ENCODE peak calls at places on chromosomes 1 and 21, in eight cellular contexts. B is OCI-LY7; E is NCI-H1105; A is thoracic aorta; V is adipocyte; Q is activated T-cell treated with anti-CD3 and anti-CD28 coated beads, Interleukin-2, amount 50 U/mL, for 48 hours; C is central memory CD4-positive, alpha-beta T cell; U is sigmoid colon. D is an unnamed sample.

GRCh38 chr1:184160236-184160635 is 108.7 kb downstream of the TSEN15 start:
- DNase-seq in B (no peak), E (no peak), A (no peak), V (peak), Q (peak), C (no peak), U (no peak), D (peak)

GRCh38 chr1:32997381-32997891 is 32.8 kb upstream of the RNF19B start:
- DNase-seq in B (no peak), E (no peak), A (no peak), V (no peak), Q (no peak), C (no peak), U (no peak), D (peak)

GRCh38 chr1:159917533-159917932 is 7.8 kb downstream of the TAGLN2 start:
- DNase-seq in B (no peak), E (no peak), A (no peak), V (no peak), Q (no peak), C (no peak), U (no peak), D (no peak)

GRCh38 chr1:96520542-96520941 is 201.0 kb upstream of the PTBP2 start:
- DNase-seq in B (no peak), E (no peak), A (no peak), V (peak), Q (no peak), C (no peak), U (peak), D (peak)

GRCh38 chr1:212368073-212368484 is 46.6 kb downstream of the PACC1 start:
- DNase-seq in B (peak), E (peak), A (no peak), V (peak), Q (peak), C (peak), U (no peak), D (peak)

GRCh38 chr21:31879251-31879650 is 6.4 kb downstream of the HUNK start:
- DNase-seq in B (no peak), E (no peak), A (no peak), V (no peak), Q (no peak), C (no peak), U (no peak), D (no peak)

GRCh38 chr1:906532-907420 is 16.9 kb upstream of the SAMD11 start:
- DNase-seq in B (peak), E (no peak), A (no peak), V (no peak), Q (peak), C (no peak), U (peak), D (peak)

GRCh38 chr1:12528021-12528852 is 89.8 kb downstream of the DHRS3 start:
- DNase-seq in B (no peak), E (no peak), A (no peak), V (peak), Q (no peak), C (no peak), U (peak), D (peak)

GRCh38 chr1:206786212-206786886 is 14.1 kb upstream of the IL10 start:
- DNase-seq in B (no peak), E (no peak), A (no peak), V (no peak), Q (no peak), C (no peak), U (no peak), D (no peak)

GRCh38 chr21:32083175-32083574 is 195.7 kb downstream of the MIS18A start:
- DNase-seq in B (no peak), E (peak), A (no peak), V (peak), Q (no peak), C (no peak), U (no peak), D (no peak)

GRCh38 chr1:34164510-34165381 is at the start of gene CSMD2:
- DNase-seq in B (no peak), E (peak), A (no peak), V (peak), Q (no peak), C (no peak), U (no peak), D (peak)

GRCh38 chr1:151311589-151312331 is 15.5 kb downstream of the PI4KB start:
- DNase-seq in B (no peak), E (no peak), A (peak), V (peak), Q (peak), C (peak), U (peak), D (peak)

GRCh38 chr1:230067441-230067870 is 418 bp downstream of the GALNT2 start:
- DNase-seq in B (no peak), E (no peak), A (no peak), V (peak), Q (peak), C (peak), U (peak), D (peak)

GRCh38 chr1:22262583-22262982 is 119.7 kb upstream of the WNT4 start:
- DNase-seq in B (peak), E (no peak), A (no peak), V (no peak), Q (no peak), C (no peak), U (no peak), D (no peak)

GRCh38 chr21:42839271-42840231 is 39.8 kb downstream of the WDR4 start:
- DNase-seq in B (no peak), E (no peak), A (no peak), V (no peak), Q (peak), C (no peak), U (no peak), D (no peak)

GRCh38 chr1:101738475-101738874 is 258.3 kb downstream of the OLFM3 start:
- DNase-seq in B (no peak), E (no peak), A (no peak), V (peak), Q (no peak), C (no peak), U (no peak), D (peak)

GRCh38 chr1:42689912-42690311 is 7.7 kb downstream of the YBX1 start:
- DNase-seq in B (no peak), E (no peak), A (no peak), V (no peak), Q (no peak), C (no peak), U (no peak), D (no peak)

GRCh38 chr1:24416666-24417391 is 1.2 kb downstream of the NIPAL3 start:
- DNase-seq in B (peak), E (no peak), A (no peak), V (peak), Q (peak), C (peak), U (no peak), D (peak)

GRCh38 chr1:21559788-21560567 is 50.8 kb downstream of the ALPL start:
- DNase-seq in B (no peak), E (no peak), A (no peak), V (no peak), Q (no peak), C (no peak), U (no peak), D (no peak)

GRCh38 chr1:118898702-118899101 is 89.4 kb downstream of the TBX15 start:
- DNase-seq in B (no peak), E (no peak), A (no peak), V (no peak), Q (no peak), C (no peak), U (no peak), D (no peak)

GRCh38 chr1:94989398-94989797 is 62.5 kb upstream of the CNN3 start:
- DNase-seq in B (no peak), E (peak), A (no peak), V (no peak), Q (no peak), C (no peak), U (no peak), D (no peak)

GRCh38 chr21:26405071-26405470 is 168.0 kb downstream of the CYYR1 start:
- DNase-seq in B (no peak), E (no peak), A (no peak), V (peak), Q (no peak), C (no peak), U (no peak), D (peak)

GRCh38 chr1:3777078-3777547 is 4.6 kb downstream of the SMIM1 start:
- DNase-seq in B (no peak), E (no peak), A (no peak), V (no peak), Q (no peak), C (no peak), U (no peak), D (no peak)

GRCh38 chr1:31564606-31564989 is 11.7 kb upstream of the TINAGL1 start:
- DNase-seq in B (no peak), E (no peak), A (no peak), V (no peak), Q (no peak), C (no peak), U (no peak), D (no peak)

GRCh38 chr1:19036701-19037605 is 80.5 kb upstream of the IFFO2 start:
- DNase-seq in B (no peak), E (no peak), A (no peak), V (no peak), Q (no peak), C (no peak), U (no peak), D (no peak)

GRCh38 chr1:177119311-177119710 is 45.2 kb downstream of the ASTN1 start:
- DNase-seq in B (no peak), E (peak), A (no peak), V (no peak), Q (no peak), C (no peak), U (no peak), D (no peak)

D was measured in AG10803.